ENCODE peak calls at places on chromosomes 5 and 9, in eight cellular contexts. K, E, L, Z, I, A, V and D are unnamed samples.

GRCh38 chr9:88971131-88971960 is 19.9 kb upstream of the S1PR3 start:
- DNase-seq in A (no peak), K (no peak), I (no peak), L (no peak), E (no peak), V (no peak), Z (peak), D (no peak)

GRCh38 chr5:157502143-157502647 is 42.2 kb downstream of the NIPAL4 start:
- DNase-seq in A (no peak), Z (no peak), I (no peak), K (no peak), V (no peak), E (no peak), L (no peak), D (no peak)

GRCh38 chr9:88064554-88064953 is 73.7 kb downstream of the SPATA31C2 start:
- DNase-seq in A (no peak), I (no peak), V (no peak), K (no peak), L (no peak), E (no peak), Z (no peak), D (no peak)

GRCh38 chr5:33806736-33807442 is 84.9 kb downstream of the ADAMTS12 start:
- DNase-seq in I (no peak), A (no peak), Z (no peak), E (peak), V (peak), K (no peak), L (no peak), D (no peak)

GRCh38 chr5:167708449-167708848 is 583.0 kb upstream of the WWC1 start:
- DNase-seq in E (no peak), A (no peak), L (peak), V (peak), I (peak), K (no peak), Z (no peak), D (no peak)

GRCh38 chr9:21970800-21971620 is 23.2 kb downstream of the CDKN2A start:
- DNase-seq in I (no peak), Z (no peak), K (peak), V (no peak), E (no peak), L (no peak), A (no peak), D (no peak)

GRCh38 chr5:39360483-39361071 is 3.7 kb downstream of the C9 start:
- DNase-seq in E (no peak), K (no peak), I (no peak), L (no peak), Z (no peak), A (no peak), V (no peak), D (no peak)

GRCh38 chr5:16461026-16461425 is 4.6 kb downstream of the ZNF622 start:
- DNase-seq in A (no peak), Z (no peak), I (no peak), E (no peak), L (no peak), V (peak), K (no peak), D (no peak)

GRCh38 chr9:708182-708555 is 133.3 kb upstream of the DMRT1 start:
- DNase-seq in A (no peak), L (no peak), K (no peak), V (no peak), Z (no peak), E (no peak), I (no peak), D (no peak)

GRCh38 chr9:134681061-134681661 is 39.6 kb downstream of the COL5A1 start:
- DNase-seq in E (no peak), K (no peak), L (no peak), A (no peak), V (no peak), I (peak), Z (no peak), D (no peak)

GRCh38 chr9:37944671-37945481 is 40.9 kb upstream of the SLC25A51 start:
- DNase-seq in I (peak), V (peak), L (no peak), Z (no peak), K (peak), A (no peak), E (no peak), D (no peak)

GRCh38 chr5:134466241-134467069 is 54.8 kb upstream of the CDKN2AIPNL start:
- DNase-seq in L (peak), K (peak), V (peak), Z (peak), A (peak), I (peak), E (peak), D (peak)

GRCh38 chr5:59424515-59424914 is 469.0 kb downstream of the PDE4D start:
- DNase-seq in V (no peak), E (peak), K (no peak), Z (no peak), A (no peak), L (no peak), I (no peak), D (no peak)

GRCh38 chr5:137366526-137366925 is 132.6 kb downstream of the SPOCK1 start:
- DNase-seq in I (no peak), L (no peak), K (no peak), V (peak), A (no peak), Z (no peak), E (no peak), D (no peak)

GRCh38 chr9:116027511-116027910 is 126.1 kb upstream of the PAPPA start:
- DNase-seq in A (no peak), Z (no peak), E (no peak), I (no peak), V (peak), L (peak), K (no peak), D (no peak)

GRCh38 chr5:146906803-146907202 is 28.2 kb upstream of the PPP2R2B start:
- DNase-seq in Z (no peak), E (peak), L (peak), I (no peak), V (no peak), K (no peak), A (peak), D (peak)

GRCh38 chr9:8188720-8189407 is 389.3 kb upstream of the DMAC1 start:
- DNase-seq in K (no peak), E (peak), L (no peak), V (no peak), Z (no peak), I (no peak), A (no peak), D (no peak)

GRCh38 chr5:148973455-148973854 is 89.4 kb downstream of the SH3TC2 start:
- DNase-seq in K (no peak), V (peak), I (no peak), A (no peak), L (no peak), E (no peak), Z (no peak), D (no peak)

GRCh38 chr9:33785914-33786313 is 9.4 kb upstream of the PRSS3 start:
- DNase-seq in Z (no peak), A (no peak), L (peak), I (peak), E (no peak), K (no peak), V (peak), D (no peak)

GRCh38 chr9:111029260-111029659 is 9.0 kb downstream of the LPAR1 start:
- DNase-seq in A (no peak), L (no peak), K (no peak), E (no peak), I (no peak), Z (no peak), V (no peak), D (no peak)

GRCh38 chr5:2519153-2519552 is 232.3 kb downstream of the IRX2 start:
- DNase-seq in K (no peak), E (no peak), V (no peak), Z (peak), I (no peak), L (no peak), A (no peak), D (no peak)

GRCh38 chr5:37665889-37666288 is 174.0 kb downstream of the GDNF start:
- DNase-seq in Z (no peak), K (peak), I (no peak), E (no peak), L (no peak), A (peak), V (peak), D (no peak)

GRCh38 chr5:128227984-128228383 is 144.4 kb downstream of the SLC12A2 start:
- DNase-seq in A (peak), E (no peak), K (no peak), I (peak), Z (no peak), V (peak), L (peak), D (no peak)

DNA sequence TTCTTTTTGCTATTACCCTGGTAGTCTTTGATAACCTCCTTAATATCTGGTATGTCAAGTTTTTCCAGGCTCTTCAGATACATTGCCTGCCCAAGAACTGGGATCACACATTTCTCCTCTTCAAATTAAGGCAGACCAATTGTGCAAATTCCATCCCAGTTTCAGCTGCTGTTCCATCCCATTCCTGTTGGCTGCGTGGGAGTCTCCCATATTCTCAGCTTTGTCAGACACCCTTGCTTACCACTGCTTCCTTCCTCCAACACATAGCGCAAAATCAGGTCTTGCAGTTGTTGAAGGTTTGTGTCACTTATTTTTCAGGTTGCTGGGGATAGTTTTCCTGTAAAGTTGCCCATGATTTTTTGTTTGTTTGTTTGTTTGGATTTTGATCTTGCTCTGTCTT is 15.2 kb downstream of the HCN1 start:
- DNase-seq in K (no peak), V (no peak), E (no peak), A (no peak), Z (no peak), L (no peak), I (no peak), D (no peak)
- TF ChIP-seq CTCF in K (no peak), V (no peak), E (no peak), A (no peak), Z (no peak), L (no peak), I (no peak), D (no peak)

GRCh38 chr9:96218821-96219614 is 83.0 kb downstream of the HSD17B3 start:
- DNase-seq in V (no peak), A (no peak), I (no peak), L (no peak), Z (no peak), E (no peak), K (no peak), D (no peak)

GRCh38 chr9:96217756-96218693 is 84.0 kb downstream of the HSD17B3 start:
- DNase-seq in I (peak), V (peak), K (peak), E (peak), L (peak), Z (peak), A (no peak), D (peak)

GRCh38 chr9:96217358-96217755 is 84.6 kb downstream of the HSD17B3 start:
- DNase-seq in V (no peak), L (no peak), A (no peak), K (no peak), I (no peak), E (peak), Z (no peak), D (no peak)

GRCh38 chr9:96222132-96222531 is 79.8 kb downstream of the HSD17B3 start:
- DNase-seq in A (no peak), L (peak), Z (no peak), V (no peak), I (no peak), E (no peak), K (no peak), D (no peak)

DNA sequence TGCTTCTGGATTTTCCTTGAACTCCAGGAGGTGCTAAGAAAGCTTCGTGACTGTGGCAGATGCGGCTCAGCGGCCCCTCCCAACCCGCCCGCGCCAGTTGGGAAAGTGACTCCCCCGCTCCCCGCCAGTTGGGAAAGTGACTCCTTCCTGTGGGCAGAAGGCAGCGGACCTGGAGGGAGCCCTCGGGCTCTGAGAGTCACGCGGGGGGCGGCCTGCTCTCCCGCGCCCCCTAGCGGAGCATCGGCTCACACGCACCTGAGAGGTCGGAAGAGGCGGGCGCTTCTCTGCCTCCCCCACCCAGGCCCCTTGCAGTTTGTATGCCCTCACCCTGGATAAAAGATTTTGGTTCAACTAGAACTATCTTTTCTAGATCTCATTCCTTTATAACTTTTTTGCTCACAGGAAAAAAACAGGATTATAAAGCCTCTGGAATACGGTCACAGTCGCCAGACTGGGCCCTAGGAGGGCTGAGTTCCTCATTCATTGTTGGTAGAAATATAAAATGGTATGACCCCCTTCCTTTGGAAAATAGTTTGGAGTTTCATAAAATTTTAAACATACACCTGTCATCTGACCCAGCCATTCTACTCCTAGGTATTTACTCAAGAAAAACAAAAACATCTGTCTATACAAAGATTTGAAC is 82.2 kb downstream of the HSD17B3 start:
- DNase-seq in K (peak), Z (no peak), E (no peak), L (no peak), I (no peak), V (peak), A (no peak), D (no peak)
- TF ChIP-seq CTCF in K (peak), Z (peak), E (peak), L (peak), I (peak), V (peak), A (peak), D (peak)

GRCh38 chr9:27572918-27573698 is at the start of gene C9orf72:
- DNase-seq in A (no peak), Z (peak), L (no peak), K (peak), E (peak), V (peak), I (peak), D (peak)
- TF ChIP-seq CTCF in A (no peak), Z (peak), L (no peak), K (no peak), E (no peak), V (no peak), I (no peak), D (no peak)

GRCh38 chr9:16134351-16134750 is 581.5 kb downstream of the CCDC171 start:
- DNase-seq in Z (no peak), E (no peak), L (no peak), A (no peak), K (no peak), V (no peak), I (no peak), D (no peak)

GRCh38 chr9:16132513-16132912 is 579.7 kb downstream of the CCDC171 start:
- DNase-seq in K (no peak), E (no peak), A (no peak), L (no peak), V (peak), I (no peak), Z (no peak), D (no peak)

GRCh38 chr9:16135916-16136315 is 583.1 kb downstream of the CCDC171 start:
- DNase-seq in E (no peak), A (no peak), V (no peak), K (no peak), I (no peak), L (no peak), Z (no peak), D (no peak)

GRCh38 chr9:16133032-16133431 is 580.2 kb downstream of the CCDC171 start:
- DNase-seq in I (no peak), Z (no peak), E (no peak), A (no peak), V (no peak), L (no peak), K (no peak), D (no peak)

DNA sequence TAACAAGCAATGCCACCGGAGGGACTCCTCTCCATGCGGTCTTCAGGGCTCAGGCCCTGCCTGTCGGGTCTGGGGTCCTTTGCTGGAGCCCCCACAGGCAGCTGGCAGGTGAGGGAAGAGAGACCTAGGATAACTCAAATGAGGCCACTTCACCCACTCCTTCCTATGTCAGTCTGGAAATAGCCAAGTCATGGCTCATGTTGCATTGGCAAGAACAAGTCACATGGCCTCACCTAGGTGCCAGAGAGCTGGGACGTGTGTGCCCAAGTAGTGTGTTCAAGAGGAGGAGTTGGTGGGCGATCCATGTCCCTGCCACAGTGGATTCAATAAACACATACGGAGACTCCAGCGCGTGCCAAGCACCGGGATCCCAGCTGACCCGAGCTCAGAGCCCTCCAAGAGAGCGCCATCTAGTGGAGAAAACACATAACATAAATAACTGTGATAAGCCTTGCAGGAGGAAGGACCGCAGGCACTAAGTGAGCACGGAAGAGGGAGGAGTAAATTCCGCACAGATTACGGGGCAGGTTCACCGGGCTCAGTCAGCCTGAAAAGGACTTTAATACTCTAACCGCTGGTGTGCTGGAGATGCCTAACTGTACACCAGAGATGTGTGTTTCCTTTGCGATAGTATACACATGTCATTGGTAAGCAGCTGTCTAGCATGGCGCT is 580.8 kb downstream of the CCDC171 start:
- DNase-seq in E (peak), L (peak), I (peak), V (peak), Z (no peak), K (peak), A (peak), D (peak)
- TF ChIP-seq CTCF in E (peak), L (peak), I (peak), V (peak), Z (peak), K (peak), A (peak), D (peak)

GRCh38 chr5:133402781-133403180 is 209.6 kb downstream of the FSTL4 start:
- DNase-seq in A (no peak), Z (no peak), E (no peak), I (no peak), K (no peak), V (no peak), L (no peak), D (no peak)

GRCh38 chr5:133406208-133406607 is 206.1 kb downstream of the FSTL4 start:
- DNase-seq in I (no peak), Z (no peak), K (no peak), E (no peak), V (no peak), A (no peak), L (no peak), D (no peak)

GRCh38 chr5:133405275-133406034 is 206.9 kb downstream of the FSTL4 start:
- DNase-seq in A (no peak), K (no peak), E (no peak), I (no peak), V (no peak), L (no peak), Z (peak), D (no peak)

GRCh38 chr5:133403741-133404364 is 208.5 kb downstream of the FSTL4 start:
- DNase-seq in V (no peak), L (no peak), K (no peak), I (no peak), Z (no peak), A (no peak), E (no peak), D (no peak)

GRCh38 chr5:133404724-133405123 is 207.6 kb downstream of the FSTL4 start:
- DNase-seq in V (no peak), L (peak), A (no peak), E (no peak), K (no peak), I (peak), Z (no peak), D (no peak)
- TF ChIP-seq CTCF in V (no peak), L (no peak), A (peak), E (peak), K (no peak), I (peak), Z (peak), D (no peak)

DNA sequence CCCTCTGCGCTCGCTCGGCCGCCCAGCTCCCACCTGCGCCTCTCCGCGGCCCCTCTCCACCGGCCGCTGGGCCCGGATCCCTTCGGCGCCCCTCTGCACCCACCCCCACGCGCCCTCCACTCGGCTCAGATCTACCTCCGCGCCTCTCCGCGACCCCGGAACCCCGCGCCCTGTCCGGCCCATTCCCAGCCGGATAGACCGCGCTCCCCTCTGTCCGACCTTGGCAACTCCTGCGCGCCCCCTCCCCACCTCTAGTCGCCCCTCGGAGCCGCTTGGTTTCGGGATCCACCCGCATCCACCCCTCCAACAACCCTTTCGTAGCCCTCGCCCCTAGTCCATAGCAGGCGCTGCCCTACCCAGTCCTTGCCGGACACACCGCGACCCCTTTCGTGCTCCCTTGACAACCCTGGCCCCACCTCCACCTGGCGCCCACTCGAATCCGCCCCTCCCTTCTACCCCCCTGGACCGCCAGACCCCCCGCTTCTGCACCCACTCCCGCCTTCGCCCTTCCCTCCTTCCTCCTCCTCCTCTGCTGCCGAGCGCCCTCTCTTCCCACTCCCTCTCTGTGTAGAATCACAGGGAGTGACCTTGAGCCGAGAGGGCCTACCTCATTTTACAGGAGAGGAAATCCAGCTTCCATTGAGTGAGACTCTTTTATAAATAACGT is 496 bp upstream of the AK3 start:
- DNase-seq in I (peak), E (no peak), A (no peak), V (no peak), Z (no peak), L (no peak), K (no peak), D (no peak)
- TF ChIP-seq CTCF in I (no peak), E (no peak), A (no peak), V (peak), Z (no peak), L (no peak), K (no peak), D (no peak)

DNA sequence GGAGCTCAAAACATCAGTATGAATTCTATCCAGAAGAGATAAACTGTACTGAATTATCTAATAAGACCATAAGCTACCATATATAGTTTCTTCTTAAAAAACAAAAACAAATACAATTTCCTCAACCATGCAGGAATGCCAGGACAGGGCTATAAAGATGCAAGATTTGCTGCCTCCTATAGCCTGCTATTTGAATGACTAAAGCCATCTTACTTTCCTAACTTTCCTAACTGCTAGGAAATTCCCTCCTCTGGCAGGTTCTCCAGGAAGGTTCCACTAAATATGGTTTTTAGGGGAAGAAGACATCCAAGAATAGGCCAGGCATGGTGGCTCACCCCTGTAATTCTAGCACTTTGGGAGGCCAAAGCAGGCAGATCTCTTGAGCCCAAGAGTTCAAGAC is 15.1 kb downstream of the KIF27 start:
- DNase-seq in E (no peak), Z (no peak), V (no peak), A (no peak), K (no peak), I (no peak), L (no peak), D (no peak)
- TF ChIP-seq CTCF in E (no peak), Z (no peak), V (no peak), A (no peak), K (no peak), I (peak), L (no peak), D (no peak)